ENCODE peak calls at places on chromosomes 5 and 9, in four cellular contexts. R is HepG2, Z is GM12878, D is H1. K is an unnamed sample.

GRCh38 chr5:148875205-148875875 is 48.9 kb downstream of the ADRB2 start:
- DNase-seq in Z (no peak), D (no peak), R (no peak), K (no peak)

GRCh38 chr9:101184813-101185278 is 156.3 kb downstream of the PLPPR1 start:
- DNase-seq in R (peak), D (no peak), Z (no peak), K (no peak)

GRCh38 chr5:32840606-32841005 is 129.5 kb downstream of the NPR3 start:
- DNase-seq in R (no peak), Z (no peak), D (no peak), K (no peak)

GRCh38 chr5:29337030-29337429 is 1856.5 kb upstream of the CDH6 start:
- DNase-seq in Z (no peak), D (no peak), R (no peak), K (no peak)

GRCh38 chr9:108889649-108890067 is 27.6 kb downstream of the ACTL7A start:
- DNase-seq in R (peak), Z (no peak), D (no peak), K (no peak)

GRCh38 chr9:93911136-93911745 is 43.9 kb downstream of the BARX1 start:
- DNase-seq in R (no peak), D (no peak), Z (no peak), K (no peak)

GRCh38 chr9:18056269-18056992 is 417.5 kb upstream of the ADAMTSL1 start:
- DNase-seq in Z (no peak), D (no peak), R (no peak), K (no peak)

GRCh38 chr5:173572431-173573125 is 43.9 kb downstream of the BOD1 start:
- DNase-seq in D (no peak), R (no peak), Z (no peak), K (no peak)

GRCh38 chr5:43484049-43484849 is 584 bp upstream of the TMEM267 start:
- DNase-seq in R (peak), D (peak), Z (peak), K (peak)

GRCh38 chr9:121472361-121472910 is 27.2 kb downstream of the GGTA1 start:
- DNase-seq in Z (no peak), R (no peak), D (no peak), K (no peak)

GRCh38 chr5:132814441-132815294 is 1.6 kb downstream of the SOWAHA start:
- DNase-seq in R (no peak), D (no peak), Z (no peak), K (no peak)

GRCh38 chr5:57445715-57446037 is 36.9 kb downstream of the ACTBL2 start:
- DNase-seq in R (no peak), Z (no peak), D (no peak), K (no peak)

GRCh38 chr9:113918697-113919390 is 42.7 kb downstream of the ZNF618 start:
- DNase-seq in Z (no peak), D (no peak), R (no peak), K (no peak)

GRCh38 chr5:137118629-137119028 is 380.5 kb downstream of the SPOCK1 start:
- DNase-seq in Z (no peak), R (no peak), D (no peak), K (no peak)

GRCh38 chr5:134989291-134989830 is 21.7 kb downstream of the CATSPER3 start:
- DNase-seq in R (no peak), D (no peak), Z (no peak), K (no peak)

GRCh38 chr5:150556106-150556505 is 48.2 kb downstream of the NDST1 start:
- DNase-seq in R (no peak), Z (no peak), D (no peak), K (no peak)

GRCh38 chr9:117622347-117622746 is 81.9 kb upstream of the TLR4 start:
- DNase-seq in Z (no peak), R (no peak), D (no peak), K (no peak)

GRCh38 chr9:1521547-1521946 is 471.4 kb downstream of the DMRT2 start:
- DNase-seq in Z (no peak), D (no peak), R (no peak), K (no peak)

GRCh38 chr9:114738581-114739316 is 56.8 kb upstream of the TEX48 start:
- DNase-seq in Z (peak), R (peak), D (peak), K (peak)

GRCh38 chr9:112831281-112831851 is 59.3 kb downstream of the SLC46A2 start:
- DNase-seq in Z (no peak), D (no peak), R (no peak), K (no peak)

GRCh38 chr5:72015103-72015548 is 92.1 kb upstream of the MAP1B start:
- DNase-seq in Z (no peak), R (peak), D (no peak), K (no peak)

GRCh38 chr9:117555964-117556629 is 141.2 kb upstream of the ASTN2 start:
- DNase-seq in R (peak), Z (peak), D (peak), K (peak)

GRCh38 chr5:108564441-108564840 is 182.5 kb upstream of the FBXL17 start:
- DNase-seq in D (no peak), Z (no peak), R (no peak), K (no peak)

GRCh38 chr9:119221281-119221680 is 148.0 kb downstream of the BRINP1 start:
- DNase-seq in Z (no peak), D (no peak), R (no peak), K (no peak)

DNA sequence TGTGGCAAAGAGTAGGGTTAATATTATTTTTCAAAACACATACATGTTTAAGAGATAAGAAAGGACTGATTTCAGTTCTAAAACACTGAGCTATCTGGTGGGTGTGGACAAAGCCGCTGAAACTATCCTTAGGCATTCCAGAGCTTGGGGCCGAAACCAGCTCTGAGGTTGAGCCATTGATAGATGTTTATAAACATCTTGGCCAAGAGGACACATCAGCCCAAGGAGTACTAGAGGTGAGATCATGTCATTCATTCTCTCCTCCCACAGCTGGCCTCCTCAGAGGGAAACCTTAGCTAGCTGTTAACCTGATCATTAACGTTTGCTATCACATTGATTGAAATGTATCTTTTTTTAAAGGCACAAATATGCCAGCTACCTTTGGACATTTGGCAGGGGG is 89.9 kb downstream of the NLN start:
- DNase-seq in R (no peak), Z (no peak), D (no peak), K (no peak)
- TF ChIP-seq YY1 in R (no peak), Z (no peak), D (no peak), K (no peak)

DNA sequence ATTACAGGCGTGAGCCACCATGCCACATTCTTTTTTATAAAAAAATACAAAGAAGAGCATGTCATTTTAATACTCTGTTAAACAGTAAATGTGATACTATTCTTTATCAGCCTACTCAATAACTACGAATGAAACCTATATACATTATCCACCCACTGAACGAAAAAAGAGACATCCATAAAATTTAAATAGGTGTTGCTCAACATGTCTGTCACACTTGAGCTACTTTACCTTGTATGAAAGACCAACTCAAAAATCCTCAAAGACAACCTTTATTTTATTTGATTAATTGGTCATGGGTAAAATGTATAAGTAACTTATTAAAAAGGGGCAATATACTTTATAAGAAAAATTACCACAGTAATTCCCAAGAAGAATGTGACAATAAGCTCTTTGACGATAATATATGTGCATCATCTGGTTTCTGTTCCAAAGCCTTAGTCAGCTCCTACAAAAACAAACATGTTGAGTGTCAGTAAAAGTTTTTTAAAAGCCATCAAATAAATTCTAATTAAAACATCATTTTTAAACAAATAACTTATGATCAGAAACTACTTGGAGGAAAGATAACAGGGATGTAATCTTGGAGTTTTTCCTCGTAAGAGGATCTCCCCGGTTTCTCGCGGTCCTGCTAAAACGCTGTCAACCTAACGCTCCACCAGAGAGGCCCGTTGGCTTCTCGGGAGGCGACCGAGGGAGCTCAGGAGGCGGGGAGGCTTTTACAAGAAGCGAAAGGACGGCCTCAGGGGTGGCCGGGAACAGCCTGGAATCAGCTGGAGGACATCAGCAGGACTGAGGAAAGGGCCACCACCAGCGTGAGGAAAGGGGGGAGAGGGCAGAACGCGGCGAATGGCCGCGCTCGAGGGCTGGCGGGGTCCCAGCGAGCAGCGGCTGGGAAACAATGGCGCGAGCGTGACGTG is 13.5 kb upstream of the ANKRD18B start:
- DNase-seq in R (no peak), D (no peak), Z (no peak), K (peak)
- TF ChIP-seq SUZ12 in R (no peak), D (no peak), Z (no peak), K (no peak)

GRCh38 chr5:102910240-102911226 is 155.4 kb downstream of the PAM start:
- DNase-seq in Z (no peak), D (no peak), R (no peak), K (no peak)
- H3K9ac ChIP-seq in Z (no peak), D (no peak), R (no peak), K (no peak)

GRCh38 chr5:87340716-87341115 is 72.0 kb downstream of the CCNH start:
- DNase-seq in D (no peak), R (no peak), Z (peak), K (no peak)
- TF ChIP-seq YY1 in D (no peak), R (no peak), Z (no peak), K (no peak)

K was measured in NT2/D1.